ENCODE peak calls at places on chromosomes 4 and X, in four cellular contexts. One of them, this sample, is unnamed.
A peak's percentile ranks its signal among the peaks of the same experiment; 100 is the strongest.

GRCh38 chr4:71004281-71004851 is 10.9 kb downstream of the DCK start:
- DNase-seq in effector memory CD4-positive, alpha-beta T cell: peak; percentile 23
- DNase-seq in AG10803: no peak
- DNase-seq in upper lobe of left lung: no peak
- DNase-seq in this sample: no peak

GRCh38 chr4:44725861-44726820 is at the start of gene GNPDA2:
- DNase-seq in effector memory CD4-positive, alpha-beta T cell: peak; percentile 68
- DNase-seq in AG10803: peak; percentile 85
- DNase-seq in upper lobe of left lung: peak; percentile 91
- DNase-seq in this sample: peak; percentile 90

GRCh38 chr4:182537031-182537617 is 293.9 kb downstream of the TENM3 start:
- DNase-seq in effector memory CD4-positive, alpha-beta T cell: no peak
- DNase-seq in AG10803: no peak
- DNase-seq in upper lobe of left lung: no peak
- DNase-seq in this sample: no peak

GRCh38 chrX:107970073-107970472 is 12.1 kb downstream of the TEX13B start:
- DNase-seq in effector memory CD4-positive, alpha-beta T cell: no peak
- DNase-seq in AG10803: no peak
- DNase-seq in upper lobe of left lung: no peak
- DNase-seq in this sample: no peak

GRCh38 chr4:48985976-48986653 is at the start of gene CWH43:
- DNase-seq in effector memory CD4-positive, alpha-beta T cell: no peak
- DNase-seq in AG10803: no peak
- DNase-seq in upper lobe of left lung: no peak
- DNase-seq in this sample: no peak

GRCh38 chr4:99586322-99586721 is 11.7 kb downstream of the MTTP start:
- DNase-seq in effector memory CD4-positive, alpha-beta T cell: no peak
- DNase-seq in AG10803: no peak
- DNase-seq in upper lobe of left lung: no peak
- DNase-seq in this sample: no peak

GRCh38 chr4:98663226-98664006 is 5.0 kb upstream of the TSPAN5 start:
- DNase-seq in effector memory CD4-positive, alpha-beta T cell: peak; percentile 40
- DNase-seq in AG10803: no peak
- DNase-seq in upper lobe of left lung: no peak
- DNase-seq in this sample: no peak

GRCh38 chr4:7460591-7460990 is 25.9 kb upstream of the PSAPL1 start:
- DNase-seq in effector memory CD4-positive, alpha-beta T cell: no peak
- DNase-seq in AG10803: peak; percentile 7
- DNase-seq in upper lobe of left lung: no peak
- DNase-seq in this sample: no peak

GRCh38 chrX:38891641-38892413 is 90.6 kb downstream of the MID1IP1 start:
- DNase-seq in effector memory CD4-positive, alpha-beta T cell: no peak
- DNase-seq in AG10803: peak; percentile 15
- DNase-seq in upper lobe of left lung: no peak
- DNase-seq in this sample: no peak

GRCh38 chrX:70535198-70535597 is 90.6 kb downstream of the DLG3 start:
- DNase-seq in effector memory CD4-positive, alpha-beta T cell: no peak
- DNase-seq in AG10803: no peak
- DNase-seq in upper lobe of left lung: no peak
- DNase-seq in this sample: no peak

GRCh38 chr4:185379326-185380295 is 16.1 kb downstream of the LRP2BP start:
- DNase-seq in effector memory CD4-positive, alpha-beta T cell: no peak
- DNase-seq in AG10803: no peak
- DNase-seq in upper lobe of left lung: no peak
- DNase-seq in this sample: no peak

GRCh38 chrX:31228415-31228832 is 156.6 kb upstream of the FTHL17 start:
- DNase-seq in effector memory CD4-positive, alpha-beta T cell: no peak
- DNase-seq in AG10803: peak; percentile 94
- DNase-seq in upper lobe of left lung: peak; percentile 42
- DNase-seq in this sample: no peak

GRCh38 chr4:136709897-136710296 is 822.4 kb downstream of the PCDH18 start:
- DNase-seq in effector memory CD4-positive, alpha-beta T cell: no peak
- DNase-seq in AG10803: no peak
- DNase-seq in upper lobe of left lung: no peak
- DNase-seq in this sample: no peak

GRCh38 chr4:140472156-140472555 is 25.9 kb downstream of the MGAT4D start:
- DNase-seq in effector memory CD4-positive, alpha-beta T cell: no peak
- DNase-seq in AG10803: no peak
- DNase-seq in upper lobe of left lung: no peak
- DNase-seq in this sample: no peak

DNA sequence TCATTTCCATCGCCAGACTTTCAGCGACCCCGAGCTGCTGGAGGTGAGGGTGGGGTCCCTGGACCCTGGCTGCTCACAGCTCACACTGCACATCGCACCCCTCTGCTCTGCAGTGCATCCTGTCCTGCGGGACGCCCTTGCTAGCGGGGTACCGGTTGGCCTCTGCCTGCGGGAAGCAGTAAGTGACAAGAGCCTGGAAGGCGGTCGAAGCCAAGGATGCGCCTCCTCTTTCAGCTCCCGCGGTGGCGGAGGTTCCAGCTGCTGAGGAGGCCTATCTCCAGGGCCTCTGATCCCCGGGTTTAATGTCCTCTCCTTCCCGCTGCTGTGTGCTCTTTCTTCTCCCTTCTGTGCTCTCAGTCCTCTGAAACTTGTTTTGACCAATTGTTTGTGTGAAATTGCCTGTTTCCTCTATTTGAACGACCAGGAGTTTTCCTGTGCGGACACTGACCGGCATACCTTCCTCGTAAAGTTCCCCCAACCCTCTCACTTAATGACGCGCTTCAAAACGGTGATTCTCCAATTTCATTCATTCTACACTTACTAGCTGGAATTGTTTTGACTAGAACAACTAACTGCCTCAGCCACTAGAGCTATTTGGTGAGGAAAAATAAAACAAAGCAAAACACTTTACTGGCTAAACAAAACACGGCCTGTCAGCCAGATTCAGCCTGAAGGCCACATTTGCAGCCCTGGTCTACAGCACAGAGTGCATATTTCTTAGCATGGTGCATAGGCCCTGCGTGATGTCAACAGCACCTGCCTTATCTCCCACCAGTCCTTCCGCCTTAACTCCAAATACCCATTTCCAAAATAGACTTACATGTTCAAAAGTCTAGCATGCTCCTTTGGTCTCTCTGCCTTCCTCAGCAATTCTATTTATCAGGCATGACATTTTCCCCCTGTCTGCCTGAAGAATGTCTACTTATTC is 28.0 kb downstream of the MGAT4D start:
- DNase-seq in effector memory CD4-positive, alpha-beta T cell: no peak
- DNase-seq in AG10803: no peak
- DNase-seq in upper lobe of left lung: no peak
- DNase-seq in this sample: no peak
- H3K4me3 ChIP-seq in effector memory CD4-positive, alpha-beta T cell: no peak overlapping the region
- H3K4me3 ChIP-seq in AG10803: no peak overlapping the region
- H3K4me3 ChIP-seq in upper lobe of left lung: no peak overlapping the region
- H3K4me3 ChIP-seq in this sample: no peak overlapping the region

DNA sequence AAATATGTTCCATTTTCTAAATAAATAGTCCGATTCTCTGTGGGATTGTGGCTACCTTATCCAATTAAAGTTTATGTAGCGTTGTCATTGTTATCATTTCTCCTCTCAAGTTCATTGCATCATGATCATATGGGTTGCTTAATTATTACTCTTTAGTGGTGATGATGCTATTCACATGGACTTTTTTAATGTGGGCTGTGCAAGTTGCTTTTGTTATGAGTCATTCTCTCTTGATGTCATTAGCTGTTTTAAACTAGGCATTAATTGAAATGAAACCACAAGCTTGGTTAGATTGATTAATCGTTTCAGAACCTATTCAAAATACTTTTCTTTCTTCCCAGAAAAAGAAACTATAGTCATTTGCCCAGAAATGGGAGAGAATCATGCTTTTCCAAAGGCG is 38.2 kb downstream of the NHS start:
- DNase-seq in effector memory CD4-positive, alpha-beta T cell: no peak
- DNase-seq in AG10803: peak; percentile 88
- DNase-seq in upper lobe of left lung: no peak
- DNase-seq in this sample: no peak
- H3K4me3 ChIP-seq in effector memory CD4-positive, alpha-beta T cell: no peak overlapping the region
- H3K4me3 ChIP-seq in AG10803: no peak overlapping the region
- H3K4me3 ChIP-seq in upper lobe of left lung: no peak overlapping the region
- H3K4me3 ChIP-seq in this sample: no peak overlapping the region

DNA sequence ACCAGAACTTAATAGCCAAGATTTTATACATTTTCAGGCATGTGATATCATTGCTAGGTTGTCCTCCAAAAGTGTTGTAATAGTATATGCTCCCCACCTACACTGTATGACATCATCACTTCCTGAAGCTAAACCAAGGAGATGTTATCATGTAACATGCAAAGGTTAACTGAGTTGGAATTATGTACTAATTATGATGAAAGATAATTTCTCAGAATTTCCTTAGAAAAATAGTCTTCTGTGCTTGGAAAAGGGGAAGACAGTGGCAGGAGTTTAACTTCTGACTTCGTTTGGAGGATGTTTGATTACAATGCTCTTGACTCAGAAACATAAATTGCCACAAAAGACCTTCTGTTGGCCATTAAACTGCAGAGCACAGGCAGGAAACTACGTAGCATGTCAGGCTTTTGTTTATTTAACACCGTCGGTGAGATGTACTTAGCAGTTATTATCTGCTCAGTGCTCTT is 83.6 kb upstream of the GUCY1A1 start:
- DNase-seq in effector memory CD4-positive, alpha-beta T cell: no peak
- DNase-seq in AG10803: peak; percentile 43
- DNase-seq in upper lobe of left lung: no peak
- DNase-seq in this sample: no peak
- H3K4me3 ChIP-seq in effector memory CD4-positive, alpha-beta T cell: no peak overlapping the region
- H3K4me3 ChIP-seq in AG10803: no peak overlapping the region
- H3K4me3 ChIP-seq in upper lobe of left lung: no peak overlapping the region
- H3K4me3 ChIP-seq in this sample: no peak overlapping the region

DNA sequence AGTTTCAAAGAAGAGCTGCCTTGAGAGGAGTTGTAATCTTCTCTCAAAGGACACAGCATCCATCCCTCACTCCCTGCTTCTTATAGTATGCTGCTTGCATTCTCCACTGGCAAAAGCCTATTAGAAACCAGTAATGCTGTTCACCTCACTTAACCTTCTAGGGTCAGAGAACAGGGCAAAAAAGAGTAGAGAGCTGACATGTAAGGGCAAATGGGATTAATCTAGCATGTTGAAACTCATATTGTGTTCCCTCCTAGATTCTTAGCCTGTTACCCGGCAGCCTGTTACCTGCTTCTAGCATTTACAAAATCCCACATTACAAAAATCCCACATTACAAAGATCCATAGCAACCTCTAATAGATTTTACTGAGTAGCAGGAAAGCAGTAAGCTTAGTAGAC is 244.7 kb downstream of the SLC7A11 start:
- DNase-seq in effector memory CD4-positive, alpha-beta T cell: no peak
- DNase-seq in AG10803: no peak
- DNase-seq in upper lobe of left lung: no peak
- DNase-seq in this sample: no peak
- H3K4me3 ChIP-seq in effector memory CD4-positive, alpha-beta T cell: no peak overlapping the region
- H3K4me3 ChIP-seq in AG10803: no peak overlapping the region
- H3K4me3 ChIP-seq in upper lobe of left lung: no peak overlapping the region
- H3K4me3 ChIP-seq in this sample: no peak overlapping the region

GRCh38 chrX:132908891-132909290 is 49.5 kb downstream of the HS6ST2 start:
- DNase-seq in effector memory CD4-positive, alpha-beta T cell: no peak
- DNase-seq in AG10803: no peak
- DNase-seq in upper lobe of left lung: no peak
- DNase-seq in this sample: no peak
- H3K4me3 ChIP-seq in effector memory CD4-positive, alpha-beta T cell: no peak overlapping the region
- H3K4me3 ChIP-seq in AG10803: no peak overlapping the region
- H3K4me3 ChIP-seq in upper lobe of left lung: no peak overlapping the region
- H3K4me3 ChIP-seq in this sample: no peak overlapping the region

DNA sequence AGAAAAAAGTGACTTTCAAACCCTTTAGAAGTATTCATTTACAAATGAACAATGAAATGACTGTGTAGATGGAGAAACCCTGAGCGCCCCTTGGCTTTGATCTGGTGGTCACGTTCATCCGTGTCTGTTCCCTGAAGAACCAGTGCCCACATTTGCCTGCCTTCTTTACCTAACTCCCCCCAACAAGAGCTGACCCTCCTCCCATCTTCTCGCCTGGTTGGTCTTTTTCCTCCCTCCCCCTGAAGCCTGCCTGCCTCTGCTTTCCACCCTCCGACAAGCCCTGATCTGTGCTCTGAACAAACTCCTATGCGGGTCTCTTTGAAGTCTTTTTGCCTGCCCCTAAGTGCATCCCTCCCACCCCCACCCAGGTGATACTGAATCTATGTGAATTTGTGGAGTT is 18.5 kb downstream of the TBL1X start:
- DNase-seq in effector memory CD4-positive, alpha-beta T cell: no peak
- DNase-seq in AG10803: no peak
- DNase-seq in upper lobe of left lung: no peak
- DNase-seq in this sample: no peak
- H3K4me3 ChIP-seq in effector memory CD4-positive, alpha-beta T cell: no peak overlapping the region
- H3K4me3 ChIP-seq in AG10803: no peak overlapping the region
- H3K4me3 ChIP-seq in upper lobe of left lung: no peak overlapping the region
- H3K4me3 ChIP-seq in this sample: no peak overlapping the region

DNA sequence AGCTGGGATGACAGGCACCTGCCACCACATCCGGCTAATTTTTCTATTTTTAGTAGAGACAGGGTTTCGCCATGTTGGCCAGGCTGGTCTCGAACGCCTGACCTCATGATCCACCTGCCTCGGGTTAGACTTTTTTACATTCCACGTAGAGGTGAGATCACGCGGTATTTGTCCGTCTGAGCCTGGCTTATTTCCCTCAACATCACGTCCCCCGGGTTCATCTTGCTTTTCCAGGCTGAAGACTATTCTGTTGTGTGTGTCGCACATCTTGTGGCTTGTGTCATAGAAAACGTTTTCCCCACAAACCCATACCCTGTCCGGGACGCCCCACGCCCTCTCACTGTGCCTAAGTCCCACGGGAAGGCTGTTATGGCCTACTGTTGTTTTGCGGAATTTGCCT is 185.3 kb downstream of the CRLF2 start:
- DNase-seq in effector memory CD4-positive, alpha-beta T cell: no peak
- DNase-seq in AG10803: no peak
- DNase-seq in upper lobe of left lung: no peak
- DNase-seq in this sample: no peak
- H3K4me3 ChIP-seq in effector memory CD4-positive, alpha-beta T cell: no peak overlapping the region
- H3K4me3 ChIP-seq in AG10803: no peak overlapping the region
- H3K4me3 ChIP-seq in upper lobe of left lung: no peak overlapping the region
- H3K4me3 ChIP-seq in this sample: no peak overlapping the region

GRCh38 chrX:49175875-49176274 is 4.2 kb downstream of the PLP2 start:
- DNase-seq in effector memory CD4-positive, alpha-beta T cell: no peak
- DNase-seq in AG10803: no peak
- DNase-seq in upper lobe of left lung: no peak
- DNase-seq in this sample: no peak

GRCh38 chrX:49174723-49175122 is 3.0 kb downstream of the PLP2 start:
- DNase-seq in effector memory CD4-positive, alpha-beta T cell: no peak
- DNase-seq in AG10803: no peak
- DNase-seq in upper lobe of left lung: no peak
- DNase-seq in this sample: no peak

GRCh38 chrX:49171752-49172279 is at the start of gene PLP2:
- DNase-seq in effector memory CD4-positive, alpha-beta T cell: peak; percentile 63
- DNase-seq in AG10803: peak; percentile 43
- DNase-seq in upper lobe of left lung: peak; percentile 67
- DNase-seq in this sample: no peak

GRCh38 chrX:49175435-49175834 is 3.7 kb downstream of the PLP2 start:
- DNase-seq in effector memory CD4-positive, alpha-beta T cell: no peak
- DNase-seq in AG10803: no peak
- DNase-seq in upper lobe of left lung: no peak
- DNase-seq in this sample: no peak

DNA sequence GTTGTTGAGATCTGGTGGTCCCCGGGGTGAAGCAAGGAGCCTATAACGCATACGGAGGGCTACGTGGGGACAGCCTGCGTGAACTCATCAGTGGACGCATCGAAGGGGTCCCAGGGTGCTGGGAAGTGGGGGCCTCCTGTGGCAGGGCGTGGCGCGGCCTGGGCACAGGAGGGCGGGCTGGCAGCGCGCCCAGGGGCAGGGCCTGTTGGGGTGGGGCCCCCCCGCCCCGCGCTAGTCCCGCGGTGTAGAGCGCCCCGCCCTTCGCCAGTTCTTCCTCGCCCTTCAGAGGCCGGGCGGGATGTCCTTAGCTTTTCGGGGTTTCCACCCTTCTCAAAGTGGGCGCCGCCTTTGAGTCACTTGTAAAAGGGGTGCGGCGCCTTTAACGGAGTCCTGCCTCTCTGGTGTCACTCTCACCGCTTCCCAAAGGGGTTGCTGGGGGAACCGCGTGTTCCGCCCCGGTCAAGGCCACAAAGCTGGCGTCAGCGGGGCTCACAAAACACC is 632 bp downstream of the PLP2 start:
- DNase-seq in effector memory CD4-positive, alpha-beta T cell: peak; percentile 62
- DNase-seq in AG10803: peak; percentile 54
- DNase-seq in upper lobe of left lung: peak; percentile 89
- DNase-seq in this sample: no peak
- H3K4me3 ChIP-seq in effector memory CD4-positive, alpha-beta T cell: peak overlapping the region; percentile 62
- H3K4me3 ChIP-seq in AG10803: peak overlapping the region; percentile 72
- H3K4me3 ChIP-seq in upper lobe of left lung: peak overlapping the region; percentile 75
- H3K4me3 ChIP-seq in this sample: peak overlapping the region; percentile 47

This sample was measured in dorsolateral prefrontal cortex.